ENCODE peak calls at places on chromosomes 7 and 10, in eight cellular contexts. Q, F, B, O, S, R, W and Y are unnamed samples.

GRCh38 chr10:70588255-70588654 is 14.3 kb downstream of the PRF1 start:
- DNase-seq in Q (peak; percentile 31), F (no peak), B (no peak), O (no peak), S (no peak), R (no peak), W (no peak), Y (no peak)

GRCh38 chr7:18890885-18891621 is 226.4 kb downstream of the TWIST1 start:
- DNase-seq in Q (peak; percentile 19), F (no peak), B (no peak), O (no peak), S (no peak), R (no peak), W (no peak), Y (no peak)

GRCh38 chr7:98970031-98970615 is 91.8 kb downstream of the TRRAP start:
- DNase-seq in Q (no peak), F (no peak), B (no peak), O (no peak), S (no peak), R (no peak), W (no peak), Y (no peak)

GRCh38 chr7:100137851-100138760 is 10.6 kb upstream of the LAMTOR4 start:
- DNase-seq in Q (no peak), F (no peak), B (no peak), O (no peak), S (no peak), R (no peak), W (no peak), Y (no peak)

GRCh38 chr10:3486346-3487065 is 298.5 kb downstream of the KLF6 start:
- DNase-seq in Q (peak; percentile 43), F (peak; percentile 48), B (no peak), O (no peak), S (peak; percentile 44), R (no peak), W (no peak), Y (peak; percentile 93)

GRCh38 chr7:25116621-25117020 is 8.4 kb downstream of the CYCS start:
- DNase-seq in Q (no peak), F (no peak), B (no peak), O (no peak), S (no peak), R (no peak), W (no peak), Y (no peak)

GRCh38 chr7:141575654-141576448 is 24.6 kb downstream of the AGK start:
- DNase-seq in Q (peak; percentile 23), F (peak; percentile 37), B (no peak), O (no peak), S (no peak), R (no peak), W (no peak), Y (no peak)

GRCh38 chr7:27171636-27172387 is 2.3 kb downstream of the HOXA10 start:
- DNase-seq in Q (no peak), F (no peak), B (no peak), O (peak; percentile 35), S (no peak), R (peak; percentile 15), W (no peak), Y (peak; percentile 60)

GRCh38 chr10:79097021-79097695 is 28.4 kb downstream of the ZMIZ1 start:
- DNase-seq in Q (peak; percentile 39), F (no peak), B (no peak), O (no peak), S (no peak), R (no peak), W (no peak), Y (no peak)

GRCh38 chr10:118669020-118669766 is 73.7 kb upstream of the PRLHR start:
- DNase-seq in Q (peak; percentile 47), F (peak; percentile 54), B (peak; percentile 12), O (no peak), S (peak; percentile 51), R (no peak), W (peak; percentile 47), Y (no peak)

DNA sequence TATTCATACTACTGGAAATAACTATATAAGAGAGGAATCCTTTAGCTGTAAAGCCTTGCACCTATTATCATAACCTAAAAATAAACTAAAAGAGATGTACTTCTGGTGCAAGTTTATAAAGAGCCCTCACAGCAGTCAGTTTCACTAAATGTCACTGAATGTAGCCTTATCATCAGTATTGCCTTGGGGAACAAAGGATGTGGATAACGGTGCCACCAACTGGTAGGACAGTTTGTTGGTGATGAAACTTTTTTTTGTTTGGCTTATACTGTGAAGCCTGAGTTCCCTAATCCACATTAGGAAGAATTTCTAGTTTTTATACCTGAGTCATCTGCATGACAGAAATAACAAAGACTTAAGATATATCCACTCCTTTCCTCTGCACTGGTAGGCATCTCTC is 117.9 kb upstream of the COL1A2 start:
- DNase-seq in Q (peak; percentile 75), F (peak; percentile 71), B (no peak), O (no peak), S (peak; percentile 72), R (no peak), W (no peak), Y (peak; percentile 56)
- TF ChIP-seq CTCF in Q (peak; percentile 50), F (peak; percentile 25), B (peak; percentile 47), O (peak; percentile 36), S (peak; percentile 42), R (no peak), W (peak; percentile 59), Y (peak; percentile 49)

DNA sequence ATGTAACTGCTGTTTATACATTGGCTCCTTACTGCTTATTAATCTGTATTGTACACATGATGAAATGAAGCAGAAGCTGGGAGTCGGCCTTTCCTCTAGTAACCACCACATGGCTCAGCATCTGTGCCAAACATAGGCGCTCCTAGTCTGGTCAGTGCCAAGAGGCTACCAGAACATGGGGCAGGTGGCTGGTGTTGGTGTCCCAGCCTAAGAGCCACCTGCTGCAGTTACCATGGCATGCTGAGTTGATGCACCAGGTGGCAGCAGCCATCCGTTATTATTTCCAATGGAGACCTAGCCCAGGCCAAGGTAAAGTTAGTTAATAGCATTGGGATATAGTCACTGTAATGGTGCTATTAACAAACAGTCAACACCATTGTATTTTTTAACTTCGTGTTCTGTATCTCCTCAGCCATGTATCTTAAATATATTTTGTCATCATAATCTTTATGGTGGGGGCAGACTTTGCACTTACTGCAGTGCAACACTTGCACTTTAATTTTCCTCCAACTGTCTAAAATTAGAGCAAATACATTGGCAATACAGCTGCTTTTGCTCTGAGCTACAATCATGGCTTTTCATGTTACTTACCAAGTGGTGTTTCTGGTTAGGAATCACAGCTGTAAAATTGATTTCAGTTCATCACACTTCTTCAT is 33.1 kb downstream of the HBP1 start:
- DNase-seq in Q (peak; percentile 53), F (peak; percentile 46), B (no peak), O (peak; percentile 38), S (peak; percentile 36), R (peak; percentile 18), W (no peak), Y (peak; percentile 50)
- TF ChIP-seq CTCF in Q (peak; percentile 71), F (peak; percentile 50), B (peak; percentile 52), O (peak; percentile 59), S (peak; percentile 44), R (no peak), W (peak; percentile 50), Y (peak; percentile 55)

GRCh38 chr10:1367938-1368697 is 311.9 kb downstream of the WDR37 start:
- DNase-seq in Q (no peak), F (no peak), B (no peak), O (no peak), S (no peak), R (no peak), W (no peak), Y (no peak)

GRCh38 chr10:1369197-1369596 is 313.0 kb downstream of the WDR37 start:
- DNase-seq in Q (no peak), F (no peak), B (no peak), O (no peak), S (no peak), R (no peak), W (no peak), Y (no peak)

GRCh38 chr10:1369665-1370064 is 313.5 kb downstream of the WDR37 start:
- DNase-seq in Q (no peak), F (no peak), B (no peak), O (no peak), S (no peak), R (no peak), W (no peak), Y (no peak)

GRCh38 chr10:1370298-1370697 is 314.1 kb downstream of the WDR37 start:
- DNase-seq in Q (no peak), F (no peak), B (no peak), O (no peak), S (no peak), R (no peak), W (no peak), Y (no peak)

DNA sequence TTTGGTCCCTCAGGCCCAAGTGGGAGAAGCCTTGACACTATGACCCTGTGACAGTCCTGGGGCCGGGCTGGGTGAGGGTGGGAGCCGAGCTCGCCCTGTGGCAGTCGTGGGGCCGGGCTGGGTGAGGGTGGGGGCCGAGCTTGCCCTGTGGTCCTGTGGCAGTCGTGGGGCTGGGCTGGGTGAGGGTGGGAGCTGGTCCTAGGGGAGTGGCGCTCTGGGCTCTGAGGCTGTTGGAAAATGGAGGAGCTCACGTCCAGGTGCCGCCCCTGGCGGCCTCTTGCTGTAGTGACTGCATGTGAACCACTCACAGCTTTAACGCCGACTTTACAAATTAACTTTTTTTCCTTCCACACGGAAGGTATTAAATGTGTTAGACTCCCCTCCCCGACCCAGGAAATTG is 312.6 kb downstream of the WDR37 start:
- DNase-seq in Q (peak; percentile 8), F (no peak), B (no peak), O (no peak), S (no peak), R (no peak), W (no peak), Y (peak; percentile 45)
- TF ChIP-seq CTCF in Q (peak; percentile 28), F (no peak), B (no peak), O (no peak), S (peak; percentile 14), R (no peak), W (no peak), Y (peak; percentile 59)

GRCh38 chr7:67302113-67303039 is 305.7 kb downstream of the TYW1 start:
- DNase-seq in Q (peak; percentile 99), F (peak; percentile 100), B (peak; percentile 95), O (peak; percentile 100), S (peak; percentile 99), R (peak; percentile 98), W (peak; percentile 95), Y (peak; percentile 100)
- TF ChIP-seq CTCF in Q (peak; percentile 40), F (peak; percentile 35), B (peak; percentile 47), O (peak; percentile 77), S (peak; percentile 11), R (no peak), W (peak; percentile 43), Y (no peak)

DNA sequence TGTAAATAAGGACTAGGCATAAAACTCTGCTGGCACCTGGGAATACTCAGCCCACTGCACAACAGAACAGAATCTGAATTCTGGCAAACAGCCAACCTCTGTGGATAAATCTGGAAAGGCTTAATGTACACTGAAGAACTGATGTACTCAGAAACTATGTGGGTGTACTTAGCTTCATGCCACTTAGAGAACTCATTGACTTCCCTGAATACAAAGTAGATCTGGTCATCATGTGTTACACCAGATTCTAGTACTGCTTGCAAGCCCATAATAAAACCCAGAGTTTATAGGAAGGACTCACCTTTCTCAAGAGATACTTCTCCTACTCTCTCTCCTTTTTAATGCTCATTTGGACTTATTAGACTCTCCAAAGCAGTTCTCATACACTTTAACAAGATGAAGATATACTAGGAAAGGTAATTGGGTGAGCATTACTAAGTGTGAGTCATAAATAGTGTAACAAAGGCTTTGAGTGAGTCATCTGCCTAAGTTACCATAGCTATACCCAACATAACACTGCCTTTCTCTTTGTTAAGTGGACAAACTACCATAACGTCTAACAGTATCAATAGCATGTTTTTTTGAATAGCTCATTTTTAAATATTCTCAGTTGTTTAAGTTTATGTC is 309.1 kb downstream of the MDFIC start:
- DNase-seq in Q (peak; percentile 93), F (peak; percentile 93), B (peak; percentile 57), O (no peak), S (peak; percentile 95), R (no peak), W (peak; percentile 91), Y (peak; percentile 75)
- TF ChIP-seq CTCF in Q (no peak), F (no peak), B (no peak), O (no peak), S (no peak), R (no peak), W (no peak), Y (no peak)